ENCODE peak calls at places on chromosomes 7 and 10, in four cellular contexts. G is prostate gland; T is CD8-positive, alpha-beta T cell; C is small intestine. W is an unnamed sample.
A peak's percentile ranks its signal among the peaks of the same experiment; 100 is the strongest.

GRCh38 chr10:25176421-25176968 is 1.7 kb downstream of the GPR158 start:
- DNase-seq in G (no peak), T (no peak), C (no peak), W (no peak)

GRCh38 chr10:114545071-114545470 is 113.0 kb downstream of the ABLIM1 start:
- DNase-seq in G (no peak), T (no peak), C (no peak), W (no peak)

GRCh38 chr10:25696013-25696708 is 237.9 kb upstream of the MYO3A start:
- DNase-seq in G (no peak), T (no peak), C (no peak), W (no peak)

GRCh38 chr7:23471090-23471859 is 984 bp upstream of the IGF2BP3 start:
- DNase-seq in G (no peak), T (peak; percentile 19), C (no peak), W (no peak)

GRCh38 chr10:114631678-114632417 is 26.2 kb downstream of the ABLIM1 start:
- DNase-seq in G (no peak), T (peak; percentile 13), C (peak; percentile 61), W (no peak)

GRCh38 chr10:73991203-73991602 is 6.7 kb upstream of the VCL start:
- DNase-seq in G (no peak), T (no peak), C (no peak), W (no peak)

GRCh38 chr7:4641091-4641666 is 40.9 kb upstream of the FOXK1 start:
- DNase-seq in G (no peak), T (no peak), C (no peak), W (no peak)

GRCh38 chr7:26813426-26813825 is 51.0 kb downstream of the SKAP2 start:
- DNase-seq in G (no peak), T (no peak), C (no peak), W (no peak)

GRCh38 chr7:37945336-37945735 is 24.9 kb downstream of the EPDR1 start:
- DNase-seq in G (no peak), T (no peak), C (no peak), W (no peak)

GRCh38 chr10:119263966-119264621 is 56.7 kb downstream of the GRK5 start:
- DNase-seq in G (no peak), T (no peak), C (peak; percentile 56), W (no peak)

GRCh38 chr7:50531401-50531906 is 33.8 kb downstream of the DDC start:
- DNase-seq in G (no peak), T (no peak), C (peak; percentile 76), W (no peak)

GRCh38 chr10:103660364-103661197 is 167.1 kb downstream of the NEURL1 start:
- DNase-seq in G (peak; percentile 26), T (peak; percentile 13), C (no peak), W (no peak)

GRCh38 chr10:11324761-11325321 is 286.6 kb downstream of the USP6NL start:
- DNase-seq in G (no peak), T (no peak), C (no peak), W (no peak)

GRCh38 chr10:45419673-45420020 is 45.6 kb downstream of the ALOX5 start:
- DNase-seq in G (no peak), T (no peak), C (no peak), W (no peak)

GRCh38 chr10:112695539-112695938 is 248.5 kb downstream of the VTI1A start:
- DNase-seq in G (no peak), T (no peak), C (peak; percentile 47), W (no peak)

GRCh38 chr10:114103286-114103685 is 59.6 kb downstream of the ADRB1 start:
- DNase-seq in G (peak; percentile 34), T (no peak), C (peak; percentile 76), W (no peak)

GRCh38 chr10:103894454-103894853 is 23.5 kb downstream of the STN1 start:
- DNase-seq in G (no peak), T (no peak), C (no peak), W (no peak)

GRCh38 chr10:5494611-5495010 is 4.8 kb downstream of the CALML5 start:
- DNase-seq in G (no peak), T (no peak), C (no peak), W (no peak)

GRCh38 chr7:68238204-68238805 is 1241.7 kb downstream of the TYW1 start:
- DNase-seq in G (no peak), T (no peak), C (no peak), W (no peak)

GRCh38 chr10:80290474-80291220 is 1.2 kb upstream of the MAT1A start:
- DNase-seq in G (no peak), T (no peak), C (no peak), W (no peak)

GRCh38 chr10:27730041-27730440 is 15.6 kb downstream of the MKX start:
- DNase-seq in G (no peak), T (no peak), C (no peak), W (no peak)

GRCh38 chr7:30731619-30732018 is 20.3 kb upstream of the INMT start:
- DNase-seq in G (no peak), T (no peak), C (no peak), W (no peak)

GRCh38 chr10:94224656-94225055 is 138.1 kb downstream of the NOC3L start:
- DNase-seq in G (no peak), T (no peak), C (no peak), W (no peak)

GRCh38 chr7:103660455-103661371 is 214.7 kb upstream of the SLC26A5 start:
- DNase-seq in G (no peak), T (no peak), C (peak; percentile 5), W (no peak)

GRCh38 chr10:111114931-111115500 is 38.2 kb downstream of the ADRA2A start:
- DNase-seq in G (no peak), T (peak; percentile 4), C (no peak), W (no peak)

GRCh38 chr7:12729112-12729511 is 41.7 kb downstream of the ARL4A start:
- DNase-seq in G (peak; percentile 32), T (no peak), C (peak; percentile 39), W (no peak)

GRCh38 chr7:99366646-99367045 is 7.9 kb upstream of the ARPC1B start:
- DNase-seq in G (no peak), T (no peak), C (no peak), W (no peak)

GRCh38 chr7:149285581-149285975 is 23.6 kb downstream of the ZNF783 start:
- DNase-seq in G (no peak), T (no peak), C (peak; percentile 19), W (no peak)

GRCh38 chr10:23834096-23834495 is 374.8 kb upstream of the KIAA1217 start:
- DNase-seq in G (no peak), T (no peak), C (no peak), W (no peak)
- H3K4me3 ChIP-seq in G (no peak overlapping the region), T (no peak overlapping the region), C (no peak overlapping the region), W (no peak overlapping the region)

GRCh38 chr7:11491811-11492210 is 340.2 kb downstream of the THSD7A start:
- DNase-seq in G (no peak), T (no peak), C (no peak), W (no peak)

GRCh38 chr7:11486271-11486670 is 345.7 kb downstream of the THSD7A start:
- DNase-seq in G (no peak), T (no peak), C (no peak), W (no peak)

GRCh38 chr7:11485626-11486025 is 346.4 kb downstream of the THSD7A start:
- DNase-seq in G (no peak), T (no peak), C (no peak), W (no peak)

GRCh38 chr7:11492307-11492706 is 339.7 kb downstream of the THSD7A start:
- DNase-seq in G (no peak), T (no peak), C (no peak), W (no peak)

GRCh38 chr7:11489280-11489679 is 342.7 kb downstream of the THSD7A start:
- DNase-seq in G (no peak), T (no peak), C (no peak), W (no peak)
- H3K27me3 ChIP-seq in G (no peaks in the 10 kb centered on the region), T (no peaks in the 10 kb centered on the region), C (no peaks in the 10 kb centered on the region), W (no peaks in the 10 kb centered on the region)

GRCh38 chr10:132551808-132552130 is 14.2 kb downstream of the INPP5A start:
- DNase-seq in G (no peak), T (no peak), C (no peak), W (no peak)
- H3K27ac ChIP-seq in G (no peak overlapping the region), T (no peak overlapping the region), C (peak overlapping the region; percentile 39), W (no peak overlapping the region)

GRCh38 chr10:43323245-43323644 is 48.2 kb upstream of the FXYD4 start:
- DNase-seq in G (no peak), T (no peak), C (no peak), W (no peak)
- H3K4me3 ChIP-seq in G (peak overlapping the region; percentile 2), T (no peak overlapping the region), C (no peak overlapping the region), W (peak overlapping the region; percentile 33)

GRCh38 chr10:37739181-37739580 is 118.2 kb downstream of the ZNF248 start:
- DNase-seq in G (no peak), T (no peak), C (no peak), W (no peak)
- H3K27me3 ChIP-seq in G (no peaks in the 10 kb centered on the region), T (no peaks in the 10 kb centered on the region), C (no peaks in the 10 kb centered on the region), W (no peaks in the 10 kb centered on the region)

GRCh38 chr10:35546824-35547225 is 58.3 kb upstream of the GJD4 start:
- DNase-seq in G (peak; percentile 24), T (no peak), C (no peak), W (no peak)
- H3K27ac ChIP-seq in G (no peak overlapping the region), T (no peak overlapping the region), C (no peak overlapping the region), W (no peak overlapping the region)

DNA sequence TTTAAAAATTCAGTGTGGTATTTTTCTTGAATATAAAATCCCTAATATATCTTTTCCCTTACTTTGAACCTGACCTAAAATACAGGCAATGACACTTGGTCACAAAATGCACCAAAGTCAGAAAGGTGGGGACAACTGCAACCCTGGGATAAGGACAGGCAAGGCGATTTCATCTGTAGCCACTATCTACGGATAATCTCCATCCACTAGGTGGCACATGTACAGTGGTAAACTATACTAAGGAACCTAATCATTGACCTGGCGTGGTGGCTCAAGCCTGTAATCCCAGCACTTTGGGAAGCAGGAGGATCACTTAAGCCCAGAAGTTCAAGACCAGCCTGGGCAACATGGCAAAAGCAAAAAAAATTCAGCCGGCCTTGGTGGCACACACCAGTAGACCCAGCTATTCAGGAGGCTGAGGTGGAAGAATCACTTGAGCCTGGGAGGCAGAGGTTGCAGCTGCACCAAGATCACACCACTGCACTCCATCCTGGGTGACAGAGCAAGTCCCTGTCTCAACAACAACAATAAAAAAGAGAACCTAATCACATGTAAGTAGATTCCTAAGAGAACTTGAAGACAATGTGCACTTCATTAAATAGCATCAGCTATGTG is 98.9 kb downstream of the KMT2C start:
- DNase-seq in G (peak; percentile 8), T (peak; percentile 17), C (peak; percentile 57), W (no peak)
- H3K4me3 ChIP-seq in G (no peak overlapping the region), T (no peak overlapping the region), C (no peak overlapping the region), W (no peak overlapping the region)

GRCh38 chr7:128918266-128918665 is 7.8 kb upstream of the KCP start:
- DNase-seq in G (no peak), T (no peak), C (no peak), W (no peak)

GRCh38 chr7:128917061-128917460 is 6.6 kb upstream of the KCP start:
- DNase-seq in G (no peak), T (no peak), C (no peak), W (no peak)

GRCh38 chr7:128915841-128916642 is 5.5 kb upstream of the KCP start:
- DNase-seq in G (no peak), T (no peak), C (no peak), W (no peak)

GRCh38 chr7:128915271-128915819 is 4.8 kb upstream of the KCP start:
- DNase-seq in G (no peak), T (no peak), C (no peak), W (no peak)

GRCh38 chr7:128916643-128916915 is 6.1 kb upstream of the KCP start:
- DNase-seq in G (no peak), T (no peak), C (no peak), W (no peak)
- H3K27me3 ChIP-seq in G (peaks cover 13% of the 10 kb centered on the region), T (no peaks in the 10 kb centered on the region), C (peaks cover 12% of the 10 kb centered on the region), W (peaks cover 10% of the 10 kb centered on the region)

GRCh38 chr10:13652860-13653259 is 66.1 kb downstream of the PRPF18 start:
- DNase-seq in G (no peak), T (no peak), C (no peak), W (no peak)
- H3K27ac ChIP-seq in G (no peak overlapping the region), T (no peak overlapping the region), C (no peak overlapping the region), W (no peak overlapping the region)

W was measured in effector memory CD4-positive, alpha-beta T cell.